ENCODE peak calls at places on chromosomes 12 and 14, in four cellular contexts. One of them, this sample, is unnamed.

GRCh38 chr14:28243600-28243999 is 523.0 kb upstream of the FOXG1 start:
- DNase-seq in GM12865: no peak
- DNase-seq in endothelial cell: no peak
- DNase-seq in fibroblast of lung: no peak
- DNase-seq in this sample: no peak

GRCh38 chr12:115752913-115753726 is 524.4 kb downstream of the MED13L start:
- DNase-seq in GM12865: peak
- DNase-seq in fibroblast of lung: peak
- DNase-seq in endothelial cell: peak
- DNase-seq in this sample: peak

GRCh38 chr12:11577658-11578260 is 71.7 kb upstream of the ETV6 start:
- DNase-seq in fibroblast of lung: no peak
- DNase-seq in endothelial cell: no peak
- DNase-seq in GM12865: no peak
- DNase-seq in this sample: no peak

GRCh38 chr12:67667276-67668073 is 18.9 kb downstream of the DYRK2 start:
- DNase-seq in fibroblast of lung: no peak
- DNase-seq in GM12865: no peak
- DNase-seq in endothelial cell: no peak
- DNase-seq in this sample: no peak

GRCh38 chr12:27969901-27970390 is 2.6 kb downstream of the PTHLH start:
- DNase-seq in GM12865: peak
- DNase-seq in fibroblast of lung: no peak
- DNase-seq in endothelial cell: peak
- DNase-seq in this sample: peak

GRCh38 chr12:27814851-27815591 is 35.0 kb upstream of the MANSC4 start:
- DNase-seq in GM12865: no peak
- DNase-seq in fibroblast of lung: peak
- DNase-seq in endothelial cell: no peak
- DNase-seq in this sample: no peak

GRCh38 chr12:64678248-64678647 is 68.0 kb downstream of the RASSF3 start:
- DNase-seq in fibroblast of lung: no peak
- DNase-seq in GM12865: no peak
- DNase-seq in endothelial cell: no peak
- DNase-seq in this sample: no peak

GRCh38 chr14:61392297-61392696 is 70.9 kb downstream of the PRKCH start:
- DNase-seq in fibroblast of lung: no peak
- DNase-seq in GM12865: no peak
- DNase-seq in endothelial cell: no peak
- DNase-seq in this sample: no peak

GRCh38 chr14:60188115-60188514 is 22.9 kb upstream of the DHRS7 start:
- DNase-seq in endothelial cell: no peak
- DNase-seq in fibroblast of lung: peak
- DNase-seq in GM12865: peak
- DNase-seq in this sample: no peak

GRCh38 chr14:71521238-71521637 is 411.0 kb upstream of the RGS6 start:
- DNase-seq in endothelial cell: no peak
- DNase-seq in GM12865: no peak
- DNase-seq in fibroblast of lung: no peak
- DNase-seq in this sample: no peak

GRCh38 chr12:97960741-97961608 is 498.4 kb downstream of the RMST start:
- DNase-seq in GM12865: peak
- DNase-seq in endothelial cell: peak
- DNase-seq in fibroblast of lung: peak
- DNase-seq in this sample: peak

GRCh38 chr14:98130691-98131090 is 1141.3 kb downstream of the BCL11B start:
- DNase-seq in endothelial cell: no peak
- DNase-seq in fibroblast of lung: no peak
- DNase-seq in GM12865: no peak
- DNase-seq in this sample: no peak

DNA sequence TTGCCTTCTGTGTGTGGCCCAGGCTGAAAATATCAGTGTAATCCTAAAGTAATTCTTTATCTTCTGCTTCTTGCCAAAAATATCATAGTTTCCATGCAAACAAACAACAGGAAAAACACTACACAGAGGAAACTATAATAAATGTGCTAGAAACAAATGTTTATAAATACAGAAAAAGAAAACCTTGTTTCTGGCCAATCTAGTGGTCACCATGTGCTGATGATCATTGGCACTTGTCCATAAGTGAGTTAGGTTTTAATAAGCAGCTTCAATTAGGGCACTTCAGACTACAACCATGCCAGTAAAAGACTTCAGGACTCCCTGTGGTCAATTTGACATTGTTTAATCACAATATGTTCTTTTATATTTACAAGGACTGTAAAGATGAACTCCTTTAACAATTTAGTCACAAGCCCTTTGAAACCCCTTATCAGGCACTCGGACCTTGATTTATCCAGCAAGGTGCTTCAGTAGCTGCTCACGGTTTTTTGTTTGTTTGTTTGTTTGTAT is 124.8 kb downstream of the TMTC3 start:
- DNase-seq in endothelial cell: no peak
- DNase-seq in fibroblast of lung: peak
- DNase-seq in GM12865: no peak
- DNase-seq in this sample: no peak
- TF ChIP-seq CTCF in endothelial cell: no peak
- TF ChIP-seq CTCF in fibroblast of lung: no peak
- TF ChIP-seq CTCF in GM12865: no peak
- TF ChIP-seq CTCF in this sample: no peak

GRCh38 chr12:106329231-106329985 is 26.9 kb downstream of the TCP11L2 start:
- DNase-seq in fibroblast of lung: no peak
- DNase-seq in GM12865: no peak
- DNase-seq in endothelial cell: no peak
- DNase-seq in this sample: no peak

GRCh38 chr12:106331594-106331993 is 26.0 kb upstream of the POLR3B start:
- DNase-seq in endothelial cell: no peak
- DNase-seq in GM12865: no peak
- DNase-seq in fibroblast of lung: no peak
- DNase-seq in this sample: no peak

GRCh38 chr12:106333010-106333409 is 24.5 kb upstream of the POLR3B start:
- DNase-seq in endothelial cell: no peak
- DNase-seq in GM12865: no peak
- DNase-seq in fibroblast of lung: no peak
- DNase-seq in this sample: no peak

GRCh38 chr12:106333756-106334155 is 23.8 kb upstream of the POLR3B start:
- DNase-seq in GM12865: no peak
- DNase-seq in fibroblast of lung: no peak
- DNase-seq in endothelial cell: no peak
- DNase-seq in this sample: no peak

GRCh38 chr12:106332536-106332935 is 25.0 kb upstream of the POLR3B start:
- DNase-seq in endothelial cell: no peak
- DNase-seq in fibroblast of lung: no peak
- DNase-seq in GM12865: no peak
- DNase-seq in this sample: no peak
- TF ChIP-seq CTCF in endothelial cell: no peak
- TF ChIP-seq CTCF in fibroblast of lung: no peak
- TF ChIP-seq CTCF in GM12865: no peak
- TF ChIP-seq CTCF in this sample: no peak

GRCh38 chr12:51661199-51661598 is 70.2 kb downstream of the SCN8A start:
- DNase-seq in GM12865: no peak
- DNase-seq in endothelial cell: no peak
- DNase-seq in fibroblast of lung: no peak
- DNase-seq in this sample: no peak

GRCh38 chr12:51661836-51662235 is 70.8 kb downstream of the SCN8A start:
- DNase-seq in endothelial cell: no peak
- DNase-seq in fibroblast of lung: no peak
- DNase-seq in GM12865: no peak
- DNase-seq in this sample: no peak

GRCh38 chr12:51662728-51663154 is 71.7 kb downstream of the SCN8A start:
- DNase-seq in fibroblast of lung: no peak
- DNase-seq in endothelial cell: no peak
- DNase-seq in GM12865: no peak
- DNase-seq in this sample: no peak

GRCh38 chr12:51666696-51667095 is 75.7 kb downstream of the SCN8A start:
- DNase-seq in endothelial cell: no peak
- DNase-seq in fibroblast of lung: no peak
- DNase-seq in GM12865: no peak
- DNase-seq in this sample: no peak

GRCh38 chr12:51663390-51663789 is 72.4 kb downstream of the SCN8A start:
- DNase-seq in fibroblast of lung: no peak
- DNase-seq in endothelial cell: no peak
- DNase-seq in GM12865: no peak
- DNase-seq in this sample: no peak
- TF ChIP-seq CTCF in fibroblast of lung: no peak
- TF ChIP-seq CTCF in endothelial cell: no peak
- TF ChIP-seq CTCF in GM12865: no peak
- TF ChIP-seq CTCF in this sample: no peak

DNA sequence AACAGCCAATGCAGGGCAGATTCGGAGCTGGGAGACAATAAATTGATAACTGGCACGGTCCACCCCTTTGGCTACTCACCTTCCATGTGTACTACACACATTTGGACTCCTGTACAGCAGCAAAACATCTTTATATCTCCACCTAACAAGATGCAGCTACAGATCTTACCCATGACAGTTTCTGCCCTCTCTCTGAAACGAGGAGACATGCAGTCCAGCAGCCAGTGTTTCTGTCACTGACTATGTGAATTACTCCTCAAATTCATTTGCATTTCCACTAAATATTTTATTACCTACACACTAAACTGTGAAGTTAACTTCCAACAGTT is 58.7 kb upstream of the BEGAIN start:
- DNase-seq in endothelial cell: no peak
- DNase-seq in GM12865: no peak
- DNase-seq in fibroblast of lung: no peak
- DNase-seq in this sample: no peak
- TF ChIP-seq CTCF in endothelial cell: peak
- TF ChIP-seq CTCF in GM12865: no peak
- TF ChIP-seq CTCF in fibroblast of lung: no peak
- TF ChIP-seq CTCF in this sample: no peak

GRCh38 chr12:121209629-121210572 is at the start of gene P2RX4:
- DNase-seq in fibroblast of lung: peak
- DNase-seq in endothelial cell: peak
- DNase-seq in GM12865: peak
- DNase-seq in this sample: peak
- TF ChIP-seq CTCF in fibroblast of lung: no peak
- TF ChIP-seq CTCF in endothelial cell: no peak
- TF ChIP-seq CTCF in GM12865: peak
- TF ChIP-seq CTCF in this sample: peak

GRCh38 chr14:105012171-105012985 is 8.5 kb downstream of the CDCA4 start:
- DNase-seq in endothelial cell: no peak
- DNase-seq in GM12865: no peak
- DNase-seq in fibroblast of lung: no peak
- DNase-seq in this sample: no peak
- TF ChIP-seq CTCF in endothelial cell: no peak
- TF ChIP-seq CTCF in GM12865: peak
- TF ChIP-seq CTCF in fibroblast of lung: peak
- TF ChIP-seq CTCF in this sample: peak

GRCh38 chr12:127966331-127966730 is 300.6 kb upstream of the TMEM132C start:
- DNase-seq in endothelial cell: no peak
- DNase-seq in fibroblast of lung: no peak
- DNase-seq in GM12865: no peak
- DNase-seq in this sample: no peak

GRCh38 chr12:127963926-127964325 is 303.0 kb upstream of the TMEM132C start:
- DNase-seq in GM12865: no peak
- DNase-seq in fibroblast of lung: no peak
- DNase-seq in endothelial cell: no peak
- DNase-seq in this sample: no peak

DNA sequence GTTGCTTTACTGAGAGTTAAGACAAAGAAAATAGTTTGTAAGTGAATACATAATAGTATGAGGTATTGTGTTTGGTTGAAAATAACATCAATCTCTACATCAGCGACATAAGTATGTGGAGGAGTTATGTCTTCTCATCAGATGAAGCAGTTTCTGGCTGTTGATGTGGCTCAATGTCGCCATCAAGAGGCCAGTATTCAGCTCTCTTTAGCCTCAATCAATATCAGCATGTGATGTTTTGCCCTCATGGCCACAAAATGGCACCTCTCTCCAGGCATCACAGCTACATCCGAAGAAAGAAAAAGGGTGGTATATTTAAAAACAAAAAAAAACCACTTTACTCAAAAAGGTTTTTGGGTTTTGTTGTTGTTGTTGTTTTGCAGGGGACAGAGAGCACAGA is 302.3 kb upstream of the TMEM132C start:
- DNase-seq in GM12865: no peak
- DNase-seq in fibroblast of lung: no peak
- DNase-seq in endothelial cell: no peak
- DNase-seq in this sample: no peak
- TF ChIP-seq CTCF in GM12865: no peak
- TF ChIP-seq CTCF in fibroblast of lung: no peak
- TF ChIP-seq CTCF in endothelial cell: no peak
- TF ChIP-seq CTCF in this sample: no peak